ENCODE peak calls at places on chromosome 10, in five cellular contexts. M, F, U, P and R are unnamed samples.

GRCh38 chr10:110447886-110448285 is 49.8 kb upstream of the DUSP5 start:
- DNase-seq in M (no peak), F (peak), U (no peak), P (no peak), R (no peak)

GRCh38 chr10:119199231-119199992 is 8.0 kb upstream of the GRK5 start:
- DNase-seq in M (peak), F (peak), U (peak), P (peak), R (peak)

GRCh38 chr10:119153041-119153440 is 12.5 kb downstream of the SFXN4 start:
- DNase-seq in M (no peak), F (no peak), U (no peak), P (no peak), R (no peak)

GRCh38 chr10:4121531-4122380 is 336.7 kb upstream of the KLF6 start:
- DNase-seq in M (no peak), F (no peak), U (peak), P (no peak), R (no peak)

GRCh38 chr10:127044191-127044590 is 139.0 kb downstream of the DOCK1 start:
- DNase-seq in M (no peak), F (no peak), U (no peak), P (no peak), R (no peak)

GRCh38 chr10:13945760-13946460 is 359.1 kb downstream of the PRPF18 start:
- DNase-seq in M (peak), F (no peak), U (no peak), P (no peak), R (no peak)

GRCh38 chr10:44030681-44031080 is 354.2 kb downstream of the CXCL12 start:
- DNase-seq in M (no peak), F (no peak), U (no peak), P (no peak), R (no peak)

GRCh38 chr10:80986596-80986995 is 448.9 kb downstream of the SH2D4B start:
- DNase-seq in M (no peak), F (no peak), U (no peak), P (no peak), R (no peak)

GRCh38 chr10:118112496-118113125 is 65.9 kb upstream of the RAB11FIP2 start:
- DNase-seq in M (no peak), F (no peak), U (no peak), P (no peak), R (no peak)

GRCh38 chr10:131058799-131059198 is 252.7 kb downstream of the TCERG1L start:
- DNase-seq in M (no peak), F (no peak), U (no peak), P (no peak), R (no peak)

GRCh38 chr10:45418859-45419672 is 45.0 kb downstream of the ALOX5 start:
- DNase-seq in M (peak), F (no peak), U (peak), P (no peak), R (no peak)

GRCh38 chr10:50624866-50625491 is 1.2 kb upstream of the SGMS1 start:
- DNase-seq in M (peak), F (peak), U (peak), P (peak), R (peak)

GRCh38 chr10:43286076-43286805 is 19.4 kb upstream of the RASGEF1A start:
- DNase-seq in M (no peak), F (no peak), U (no peak), P (no peak), R (no peak)

GRCh38 chr10:122954731-122955050 is 664 bp upstream of the C10orf88 start:
- DNase-seq in M (no peak), F (no peak), U (no peak), P (no peak), R (no peak)

GRCh38 chr10:131568866-131569265 is 257.3 kb upstream of the TCERG1L start:
- DNase-seq in M (no peak), F (no peak), U (no peak), P (no peak), R (no peak)

GRCh38 chr10:19961076-19961811 is 145.0 kb downstream of the PLXDC2 start:
- DNase-seq in M (no peak), F (no peak), U (no peak), P (no peak), R (no peak)